ENCODE peak calls at places on chromosomes 7 and 10, in nine cellular contexts. O is activated naive CD4-positive, alpha-beta T cell; U is T follicular helper cell; M is NCI-H774; T is kidney epithelial cell; G is fibroblast of pulmonary artery; I is HEK293T; F is uterus; V is EH. A is an unnamed sample.

GRCh38 chr7:140904081-140904480 is 20.6 kb downstream of the BRAF start:
- DNase-seq in U (no peak), F (no peak), I (no peak), V (peak), O (no peak), T (no peak), G (peak), M (no peak), A (no peak)

GRCh38 chr7:86667732-86668131 is 24.0 kb downstream of the GRM3 start:
- DNase-seq in F (no peak), M (no peak), I (no peak), G (no peak), T (no peak), O (no peak), V (no peak), U (no peak), A (no peak)

GRCh38 chr7:45149606-45150005 is 8.0 kb upstream of the RAMP3 start:
- DNase-seq in I (no peak), U (no peak), T (no peak), V (no peak), F (no peak), G (no peak), M (no peak), O (no peak), A (peak)

GRCh38 chr7:47088329-47089067 is 493.4 kb downstream of the TNS3 start:
- DNase-seq in V (peak), M (peak), U (no peak), F (peak), I (peak), O (no peak), T (no peak), G (peak), A (peak)

GRCh38 chr7:98418271-98418635 is 17.4 kb upstream of the BAIAP2L1 start:
- DNase-seq in V (peak), I (no peak), T (no peak), U (no peak), O (no peak), M (no peak), G (no peak), F (no peak), A (no peak)

GRCh38 chr7:119228482-119228881 is 1004.0 kb downstream of the ANKRD7 start:
- DNase-seq in I (no peak), T (no peak), U (no peak), V (no peak), O (no peak), F (no peak), G (no peak), M (no peak), A (no peak)

GRCh38 chr7:135204876-135205275 is 6.5 kb downstream of the WDR91 start:
- DNase-seq in G (no peak), V (peak), U (no peak), T (no peak), M (no peak), F (no peak), O (no peak), I (no peak), A (no peak)

GRCh38 chr10:33133557-33133956 is 175.5 kb upstream of the ITGB1 start:
- DNase-seq in F (no peak), G (no peak), M (no peak), I (no peak), V (peak), T (no peak), O (no peak), U (no peak), A (no peak)

GRCh38 chr7:34070486-34071323 is 165.4 kb downstream of the BMPER start:
- DNase-seq in G (peak), M (no peak), V (peak), I (no peak), O (no peak), T (no peak), F (no peak), U (no peak), A (no peak)

GRCh38 chr7:23254051-23254681 is 7.6 kb downstream of the GPNMB start:
- DNase-seq in M (no peak), T (no peak), V (no peak), I (no peak), G (no peak), O (no peak), U (no peak), F (no peak), A (no peak)

GRCh38 chr7:25376207-25376606 is 147.9 kb upstream of the NPVF start:
- DNase-seq in V (no peak), T (no peak), U (no peak), I (no peak), O (no peak), M (no peak), F (no peak), G (no peak), A (no peak)

GRCh38 chr10:50561266-50561665 is 62.5 kb downstream of the SGMS1 start:
- DNase-seq in G (peak), T (no peak), U (no peak), F (no peak), O (no peak), M (no peak), V (peak), I (no peak), A (no peak)

GRCh38 chr10:105188737-105189463 is 547.8 kb downstream of the SORCS3 start:
- DNase-seq in O (no peak), V (peak), M (peak), I (no peak), G (peak), U (no peak), T (peak), F (no peak), A (peak)

GRCh38 chr7:2140216-2140870 is 92.4 kb downstream of the MAD1L1 start:
- DNase-seq in O (no peak), M (no peak), G (no peak), T (no peak), U (no peak), I (no peak), V (no peak), F (no peak), A (no peak)

GRCh38 chr10:61943699-61944444 is 42.4 kb downstream of the ARID5B start:
- DNase-seq in M (no peak), I (no peak), F (no peak), O (no peak), V (peak), G (peak), U (no peak), T (no peak), A (no peak)

GRCh38 chr10:112721080-112721698 is 228.9 kb upstream of the TCF7L2 start:
- DNase-seq in F (no peak), G (peak), O (no peak), I (peak), V (peak), U (no peak), T (no peak), M (no peak), A (no peak)

GRCh38 chr10:127935115-127935561 is 28.2 kb downstream of the PTPRE start:
- DNase-seq in M (no peak), G (no peak), O (no peak), T (no peak), I (no peak), U (no peak), V (no peak), F (no peak), A (peak)

GRCh38 chr10:76306859-76307258 is 875.4 kb downstream of the LRMDA start:
- DNase-seq in T (no peak), G (peak), U (no peak), F (no peak), I (no peak), O (no peak), M (no peak), V (peak), A (no peak)